ENCODE peak calls at places on chromosomes 11 and 22, in eight cellular contexts. G, S, T, Z, V, R, C and L are unnamed samples.

GRCh38 chr11:90803366-90803765 is 580.5 kb upstream of the CHORDC1 start:
- DNase-seq in G (no peak), S (no peak), T (no peak), Z (no peak), V (peak; percentile 15), R (peak; percentile 84), C (no peak), L (no peak)

GRCh38 chr11:77139201-77139600 is 11.2 kb downstream of the MYO7A start:
- DNase-seq in G (no peak), S (no peak), T (no peak), Z (no peak), V (no peak), R (no peak), C (no peak), L (no peak)

GRCh38 chr11:118076754-118077281 is at the start of gene TMPRSS4:
- DNase-seq in G (no peak), S (no peak), T (no peak), Z (peak; percentile 88), V (no peak), R (peak; percentile 94), C (no peak), L (peak; percentile 61)

GRCh38 chr11:111725621-111726020 is 40.6 kb downstream of the PPP2R1B start:
- DNase-seq in G (peak; percentile 47), S (no peak), T (no peak), Z (no peak), V (no peak), R (no peak), C (no peak), L (no peak)

GRCh38 chr11:21811572-21811971 is 381.3 kb upstream of the ANO5 start:
- DNase-seq in G (no peak), S (peak; percentile 5), T (no peak), Z (no peak), V (no peak), R (no peak), C (no peak), L (no peak)

GRCh38 chr11:75572744-75573143 is 10.7 kb downstream of the SERPINH1 start:
- DNase-seq in G (peak; percentile 62), S (no peak), T (no peak), Z (no peak), V (no peak), R (no peak), C (no peak), L (no peak)

GRCh38 chr22:47266329-47266728 is 503.9 kb downstream of the TBC1D22A start:
- DNase-seq in G (no peak), S (no peak), T (no peak), Z (no peak), V (no peak), R (no peak), C (no peak), L (no peak)

GRCh38 chr22:50568626-50569025 is 5.9 kb upstream of the SYCE3 start:
- DNase-seq in G (no peak), S (no peak), T (no peak), Z (no peak), V (no peak), R (peak; percentile 42), C (no peak), L (no peak)

GRCh38 chr11:2138436-2139117 is 612 bp downstream of the IGF2 start:
- DNase-seq in G (peak; percentile 24), S (no peak), T (no peak), Z (peak; percentile 73), V (no peak), R (no peak), C (no peak), L (peak; percentile 34)

GRCh38 chr22:20061481-20061861 is 18.6 kb upstream of the DGCR8 start:
- DNase-seq in G (no peak), S (peak; percentile 56), T (no peak), Z (no peak), V (no peak), R (peak; percentile 15), C (no peak), L (no peak)

GRCh38 chr11:102518296-102519094 is 12.1 kb downstream of the MMP7 start:
- DNase-seq in G (no peak), S (no peak), T (no peak), Z (no peak), V (no peak), R (peak; percentile 17), C (no peak), L (no peak)

GRCh38 chr11:96426356-96427103 is 36.7 kb downstream of the JRKL start:
- DNase-seq in G (no peak), S (peak; percentile 75), T (no peak), Z (peak; percentile 62), V (peak; percentile 37), R (peak; percentile 35), C (no peak), L (peak; percentile 7)

GRCh38 chr11:99739464-99740089 is 718.8 kb downstream of the CNTN5 start:
- DNase-seq in G (no peak), S (peak; percentile 72), T (no peak), Z (peak; percentile 84), V (peak; percentile 53), R (peak; percentile 42), C (no peak), L (peak; percentile 6)

GRCh38 chr22:35470903-35471321 is 69.7 kb upstream of the RASD2 start:
- DNase-seq in G (no peak), S (no peak), T (no peak), Z (no peak), V (no peak), R (no peak), C (no peak), L (no peak)

GRCh38 chr11:66479741-66480115 is 506 bp upstream of the DPP3 start:
- DNase-seq in G (no peak), S (no peak), T (no peak), Z (peak; percentile 89), V (peak; percentile 63), R (peak; percentile 79), C (no peak), L (no peak)

GRCh38 chr11:8813658-8814057 is 97.3 kb upstream of the AKIP1 start:
- DNase-seq in G (peak; percentile 83), S (peak; percentile 94), T (peak; percentile 15), Z (peak; percentile 93), V (peak; percentile 60), R (peak; percentile 82), C (no peak), L (peak; percentile 40)